ENCODE peak calls at places on chromosomes 3 and 15, in eight cellular contexts. X is B cell; A is choroid plexus epithelial cell; W is fibroblast of the aortic adventitia; L is CD8-positive, alpha-beta T cell; H is breast epithelium; Q is WTC11; F is endothelial cell of umbilical vein. G is an unnamed sample.

GRCh38 chr15:40511472-40512133 is 40.8 kb downstream of the CHST14 start:
- DNase-seq in X (peak), A (peak), W (peak), L (no peak), H (peak), Q (peak), F (peak), G (peak)

GRCh38 chr3:39501982-39502837 is 34.7 kb downstream of the MOBP start:
- DNase-seq in X (no peak), A (no peak), W (no peak), L (no peak), H (no peak), Q (no peak), F (no peak), G (no peak)

GRCh38 chr15:58537480-58537879 is 105.7 kb downstream of the LIPC start:
- DNase-seq in X (no peak), A (no peak), W (no peak), L (no peak), H (no peak), Q (no peak), F (no peak), G (no peak)

GRCh38 chr3:37229740-37230139 is 55.4 kb upstream of the LRRFIP2 start:
- DNase-seq in X (no peak), A (no peak), W (no peak), L (no peak), H (no peak), Q (no peak), F (peak), G (no peak)

GRCh38 chr15:45548753-45549520 is 26.4 kb upstream of the SLC30A4 start:
- DNase-seq in X (no peak), A (no peak), W (no peak), L (no peak), H (no peak), Q (no peak), F (no peak), G (no peak)

GRCh38 chr15:23415321-23415865 is 31.6 kb downstream of the GOLGA6L2 start:
- DNase-seq in X (no peak), A (no peak), W (no peak), L (no peak), H (peak), Q (no peak), F (no peak), G (no peak)

GRCh38 chr3:25785826-25786225 is 2.6 kb upstream of the NGLY1 start:
- DNase-seq in X (no peak), A (no peak), W (no peak), L (no peak), H (no peak), Q (no peak), F (no peak), G (no peak)

GRCh38 chr3:185042357-185042756 is 110.5 kb downstream of the C3orf70 start:
- DNase-seq in X (no peak), A (no peak), W (no peak), L (no peak), H (no peak), Q (no peak), F (no peak), G (no peak)

GRCh38 chr3:123194552-123194951 is 7.2 kb upstream of the SEC22A start:
- DNase-seq in X (no peak), A (peak), W (no peak), L (no peak), H (no peak), Q (peak), F (peak), G (no peak)

GRCh38 chr3:111368061-111368460 is 173.9 kb upstream of the CD96 start:
- DNase-seq in X (no peak), A (peak), W (peak), L (no peak), H (no peak), Q (no peak), F (no peak), G (no peak)

GRCh38 chr15:75775296-75776074 is 62.8 kb upstream of the CSPG4 start:
- DNase-seq in X (no peak), A (no peak), W (no peak), L (no peak), H (no peak), Q (peak), F (no peak), G (no peak)

GRCh38 chr3:44913868-44914468 is 39.6 kb downstream of the TGM4 start:
- DNase-seq in X (peak), A (peak), W (peak), L (peak), H (no peak), Q (peak), F (peak), G (peak)

GRCh38 chr3:117355566-117355965 is 646.0 kb downstream of the TUSC7 start:
- DNase-seq in X (no peak), A (peak), W (peak), L (no peak), H (no peak), Q (peak), F (peak), G (no peak)

GRCh38 chr15:62059818-62060115 is 480 bp downstream of the VPS13C start:
- DNase-seq in X (peak), A (peak), W (peak), L (peak), H (no peak), Q (peak), F (no peak), G (peak)

GRCh38 chr15:42670441-42670840 is 66.5 kb downstream of the CDAN1 start:
- DNase-seq in X (no peak), A (no peak), W (no peak), L (no peak), H (no peak), Q (no peak), F (no peak), G (no peak)

GRCh38 chr3:3531476-3531875 is 267.8 kb upstream of the LRRN1 start:
- DNase-seq in X (no peak), A (no peak), W (no peak), L (no peak), H (no peak), Q (no peak), F (no peak), G (no peak)

GRCh38 chr15:76274226-76274625 is 37.0 kb downstream of the ETFA start:
- DNase-seq in X (no peak), A (peak), W (peak), L (no peak), H (no peak), Q (no peak), F (peak), G (no peak)

GRCh38 chr3:69725994-69726571 is 13.2 kb upstream of the MITF start:
- DNase-seq in X (no peak), A (no peak), W (no peak), L (no peak), H (no peak), Q (no peak), F (no peak), G (no peak)

GRCh38 chr3:133643611-133644010 is 18.1 kb downstream of the TOPBP1 start:
- DNase-seq in X (no peak), A (peak), W (no peak), L (no peak), H (no peak), Q (no peak), F (no peak), G (no peak)

GRCh38 chr3:31567036-31567435 is 34.3 kb downstream of the STT3B start:
- DNase-seq in X (no peak), A (no peak), W (no peak), L (peak), H (no peak), Q (peak), F (no peak), G (no peak)

GRCh38 chr3:158864492-158864891 is 62.6 kb downstream of the MFSD1 start:
- DNase-seq in X (no peak), A (no peak), W (no peak), L (no peak), H (no peak), Q (no peak), F (no peak), G (no peak)

GRCh38 chr3:62065985-62066693 is 307.2 kb downstream of the FEZF2 start:
- DNase-seq in X (no peak), A (peak), W (peak), L (no peak), H (no peak), Q (no peak), F (no peak), G (no peak)

GRCh38 chr3:129238945-129239705 is 10.3 kb upstream of the COPG1 start:
- DNase-seq in X (no peak), A (peak), W (peak), L (no peak), H (no peak), Q (no peak), F (no peak), G (no peak)

GRCh38 chr3:102102394-102102793 is 253.1 kb downstream of the NFKBIZ start:
- DNase-seq in X (no peak), A (no peak), W (no peak), L (no peak), H (no peak), Q (no peak), F (no peak), G (no peak)

GRCh38 chr3:184874709-184875644 is 63.0 kb downstream of the VPS8 start:
- DNase-seq in X (peak), A (peak), W (peak), L (no peak), H (no peak), Q (peak), F (peak), G (no peak)

GRCh38 chr3:19543212-19543841 is 390.7 kb downstream of the EFHB start:
- DNase-seq in X (no peak), A (no peak), W (no peak), L (no peak), H (no peak), Q (peak), F (no peak), G (no peak)

GRCh38 chr3:192063570-192063969 is 602.6 kb downstream of the PYDC2 start:
- DNase-seq in X (no peak), A (no peak), W (no peak), L (no peak), H (no peak), Q (peak), F (peak), G (no peak)

DNA sequence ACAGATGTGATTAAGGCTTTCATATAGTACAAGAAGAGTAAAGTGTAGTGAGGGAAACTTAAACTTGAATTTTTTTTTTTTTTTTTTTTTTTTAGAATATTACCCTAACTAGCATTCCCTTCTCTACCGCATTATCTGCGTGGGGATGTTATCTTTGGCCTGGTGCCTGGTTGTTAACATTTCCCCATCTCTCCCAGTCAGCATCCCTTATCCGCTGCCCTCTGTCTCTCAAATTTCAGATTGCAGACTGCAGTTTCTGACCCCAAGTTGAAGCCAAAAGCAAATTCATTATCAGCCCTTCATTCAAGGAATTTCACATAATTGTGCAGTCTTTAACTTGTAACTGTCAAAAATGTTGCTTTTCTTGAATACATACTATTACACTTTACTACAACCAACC is 353.0 kb downstream of the PLOD2 start:
- DNase-seq in X (no peak), A (peak), W (peak), L (no peak), H (no peak), Q (peak), F (peak), G (no peak)
- TF ChIP-seq CTCF in X (no peak), A (peak), W (peak), L (no peak), H (no peak), Q (no peak), F (peak), G (no peak)

GRCh38 chr3:157390713-157391515 is 45.7 kb upstream of the PTX3 start:
- DNase-seq in X (no peak), A (no peak), W (peak), L (no peak), H (no peak), Q (no peak), F (no peak), G (no peak)

GRCh38 chr3:157394361-157394760 is 42.3 kb upstream of the PTX3 start:
- DNase-seq in X (no peak), A (no peak), W (no peak), L (no peak), H (no peak), Q (no peak), F (no peak), G (no peak)

GRCh38 chr3:157393076-157393475 is 43.6 kb upstream of the PTX3 start:
- DNase-seq in X (no peak), A (peak), W (peak), L (no peak), H (no peak), Q (no peak), F (no peak), G (no peak)

GRCh38 chr3:157388976-157389375 is 47.7 kb upstream of the PTX3 start:
- DNase-seq in X (no peak), A (peak), W (peak), L (no peak), H (no peak), Q (no peak), F (peak), G (no peak)

GRCh38 chr3:157392104-157392503 is 44.5 kb upstream of the PTX3 start:
- DNase-seq in X (no peak), A (no peak), W (no peak), L (no peak), H (no peak), Q (no peak), F (no peak), G (no peak)
- TF ChIP-seq CTCF in X (no peak), A (no peak), W (no peak), L (no peak), H (no peak), Q (no peak), F (no peak), G (no peak)

GRCh38 chr15:80662756-80663553 is 32.2 kb upstream of the ABHD17C start:
- DNase-seq in X (no peak), A (no peak), W (no peak), L (no peak), H (no peak), Q (no peak), F (no peak), G (no peak)

GRCh38 chr15:80659375-80659774 is 35.7 kb upstream of the ABHD17C start:
- DNase-seq in X (no peak), A (no peak), W (peak), L (no peak), H (no peak), Q (no peak), F (no peak), G (no peak)

GRCh38 chr15:80662129-80662528 is 33.0 kb upstream of the ABHD17C start:
- DNase-seq in X (no peak), A (no peak), W (peak), L (no peak), H (no peak), Q (no peak), F (no peak), G (no peak)

GRCh38 chr15:80665151-80665550 is 30.0 kb upstream of the ABHD17C start:
- DNase-seq in X (no peak), A (no peak), W (no peak), L (no peak), H (no peak), Q (no peak), F (no peak), G (no peak)

DNA sequence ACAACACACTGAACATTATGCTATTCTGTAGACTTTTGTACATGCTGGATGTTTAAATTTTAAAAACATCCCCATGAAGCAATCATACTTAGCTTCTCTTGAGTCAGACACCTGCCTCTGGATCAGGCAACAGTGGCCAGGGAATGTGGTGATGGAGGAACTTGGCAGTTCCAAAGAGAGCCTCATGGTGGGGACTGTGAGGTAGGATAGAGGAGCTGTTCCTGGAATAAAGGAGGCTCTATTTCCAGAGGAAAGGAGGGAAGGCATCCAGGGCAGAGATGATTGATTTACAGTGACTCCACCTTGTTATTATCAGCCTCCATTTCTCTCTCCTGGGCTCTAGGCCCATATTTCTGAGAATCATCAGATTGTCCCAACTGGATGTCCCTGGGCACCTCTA is 35.0 kb upstream of the ABHD17C start:
- DNase-seq in X (no peak), A (no peak), W (peak), L (no peak), H (no peak), Q (peak), F (peak), G (no peak)
- TF ChIP-seq CTCF in X (no peak), A (no peak), W (peak), L (no peak), H (peak), Q (peak), F (peak), G (no peak)

DNA sequence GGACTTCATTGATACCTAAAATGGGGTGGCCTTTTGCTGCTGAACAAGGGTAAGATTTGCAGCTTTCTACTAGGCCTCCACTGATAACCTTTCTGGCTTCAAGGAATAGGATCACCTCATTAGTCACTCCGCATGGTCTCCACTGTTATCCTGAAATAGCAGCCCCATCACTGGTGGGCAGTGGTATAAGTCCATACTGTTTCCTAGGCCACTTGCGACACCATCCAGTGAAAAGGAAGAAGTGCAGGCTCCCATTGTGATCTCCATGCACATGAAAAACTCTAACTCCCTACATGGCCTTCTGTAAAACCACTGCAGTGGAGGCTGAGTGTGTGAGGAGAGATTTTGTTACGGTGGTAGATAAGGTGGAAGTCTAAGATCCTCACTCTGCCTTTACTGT is 1455.9 kb downstream of the SI start:
- DNase-seq in X (no peak), A (peak), W (no peak), L (no peak), H (no peak), Q (peak), F (no peak), G (no peak)
- TF ChIP-seq CTCF in X (no peak), A (peak), W (no peak), L (no peak), H (no peak), Q (peak), F (no peak), G (no peak)

DNA sequence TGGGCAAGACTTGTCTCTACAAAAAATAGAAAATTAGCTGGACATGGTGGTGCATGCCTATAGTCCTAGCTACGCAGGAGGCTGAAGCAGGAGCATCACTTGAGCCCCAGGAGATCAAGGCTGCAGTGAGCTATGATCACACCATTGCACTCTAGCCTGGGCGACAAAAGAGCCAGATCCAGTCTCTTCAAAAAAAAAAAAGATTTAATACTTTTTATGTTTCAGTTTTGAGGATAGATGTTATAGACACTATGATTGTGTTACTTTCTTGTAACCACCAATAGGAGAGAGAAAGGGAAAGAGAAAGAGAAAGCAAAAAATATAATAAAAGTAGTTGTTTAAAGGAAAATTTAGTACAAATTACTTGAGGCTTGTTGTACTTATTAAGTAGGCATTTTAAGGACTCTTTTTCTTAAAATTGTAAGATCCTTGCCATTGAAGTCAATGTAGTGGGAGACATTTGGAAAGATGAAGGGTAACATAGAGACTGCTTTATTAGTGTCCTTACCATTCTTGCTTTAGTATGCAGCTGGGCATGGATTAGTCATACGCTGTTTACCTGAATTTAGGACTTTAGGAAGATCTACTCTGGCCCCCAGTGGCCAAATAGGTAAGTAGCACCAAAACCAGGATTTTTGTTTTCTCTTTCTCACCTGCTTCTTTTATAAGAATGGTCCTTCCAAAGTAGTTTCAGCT is 35.1 kb upstream of the ZDHHC23 start:
- DNase-seq in X (peak), A (peak), W (peak), L (peak), H (no peak), Q (peak), F (peak), G (no peak)
- TF ChIP-seq CTCF in X (peak), A (peak), W (peak), L (peak), H (peak), Q (peak), F (peak), G (peak)

DNA sequence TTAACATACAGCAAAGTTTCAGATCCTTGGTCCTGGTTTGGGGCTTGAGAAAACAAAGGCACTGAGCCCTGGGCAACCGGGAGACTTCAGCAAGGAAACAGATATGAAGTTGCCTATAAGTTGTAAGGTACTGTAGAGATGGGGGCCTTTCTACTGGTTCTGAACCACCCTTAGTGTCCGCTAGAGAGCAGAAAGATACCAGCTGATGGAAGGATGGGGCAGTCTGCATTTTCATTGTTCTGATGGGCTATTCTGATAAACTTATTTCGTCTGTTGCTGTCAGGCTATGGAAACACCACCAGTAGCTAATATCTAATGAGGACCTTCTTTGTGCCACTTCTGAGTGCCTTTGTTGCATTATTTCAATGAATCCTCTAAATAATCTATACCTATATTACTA is 38.7 kb downstream of the FGD5 start:
- DNase-seq in X (no peak), A (no peak), W (no peak), L (no peak), H (no peak), Q (no peak), F (no peak), G (no peak)
- TF ChIP-seq CTCF in X (no peak), A (peak), W (no peak), L (no peak), H (no peak), Q (no peak), F (no peak), G (no peak)

GRCh38 chr3:187741403-187742350 is 3.6 kb downstream of the BCL6 start:
- DNase-seq in X (peak), A (peak), W (peak), L (peak), H (peak), Q (peak), F (peak), G (peak)
- TF ChIP-seq CTCF in X (peak), A (peak), W (peak), L (peak), H (peak), Q (peak), F (peak), G (peak)

GRCh38 chr3:48232734-48233133 is 8.2 kb upstream of the ZNF589 start:
- DNase-seq in X (peak), A (peak), W (peak), L (peak), H (peak), Q (peak), F (peak), G (peak)
- TF ChIP-seq CTCF in X (peak), A (peak), W (peak), L (peak), H (peak), Q (peak), F (peak), G (no peak)

GRCh38 chr3:126082334-126083137 is 1.4 kb downstream of the SLC41A3 start:
- DNase-seq in X (no peak), A (no peak), W (no peak), L (no peak), H (no peak), Q (no peak), F (no peak), G (no peak)

GRCh38 chr3:126083138-126083445 is 832 bp downstream of the SLC41A3 start:
- DNase-seq in X (no peak), A (no peak), W (no peak), L (no peak), H (no peak), Q (no peak), F (no peak), G (no peak)

GRCh38 chr3:126080970-126081369 is 3.0 kb downstream of the SLC41A3 start:
- DNase-seq in X (no peak), A (no peak), W (no peak), L (no peak), H (no peak), Q (no peak), F (no peak), G (no peak)

GRCh38 chr3:126083511-126083912 is 412 bp downstream of the SLC41A3 start:
- DNase-seq in X (no peak), A (peak), W (peak), L (no peak), H (no peak), Q (peak), F (peak), G (peak)

GRCh38 chr3:126081618-126082333 is 2.1 kb downstream of the SLC41A3 start:
- DNase-seq in X (no peak), A (peak), W (peak), L (peak), H (peak), Q (peak), F (no peak), G (no peak)
- TF ChIP-seq CTCF in X (peak), A (peak), W (peak), L (peak), H (no peak), Q (no peak), F (peak), G (no peak)